ENCODE peak calls at places on chromosomes 6 and 20, in five cellular contexts. U is EH; W is T-helper 2 cell treated with Interferon-gamma antibody and Interleukin-4, amounts not matched to agents 5 μg/mL and 100 μg/mL, for 36 hours; Z is neural progenitor cell; F is CD4-positive, alpha-beta T cell. C is an unnamed sample.

GRCh38 chr6:149929422-149929821 is 6.5 kb upstream of the RAET1G start:
- DNase-seq in U (no peak), W (no peak), Z (peak; percentile 66), F (no peak), C (no peak)

GRCh38 chr6:53134601-53135235 is 13.9 kb downstream of the GCM1 start:
- DNase-seq in U (no peak), W (no peak), Z (no peak), F (no peak), C (no peak)

GRCh38 chr6:19771753-19772336 is 65.3 kb upstream of the ID4 start:
- DNase-seq in U (peak; percentile 61), W (no peak), Z (no peak), F (no peak), C (no peak)

GRCh38 chr6:149862901-149863595 is 1.1 kb downstream of the LRP11 start:
- DNase-seq in U (peak; percentile 91), W (peak; percentile 33), Z (peak; percentile 83), F (no peak), C (peak; percentile 91)

GRCh38 chr6:134340574-134340973 is 22.7 kb upstream of the SGK1 start:
- DNase-seq in U (no peak), W (no peak), Z (no peak), F (no peak), C (no peak)

GRCh38 chr20:61683721-61684120 is 382.0 kb downstream of the TAF4 start:
- DNase-seq in U (no peak), W (no peak), Z (no peak), F (no peak), C (no peak)

GRCh38 chr6:151087861-151088598 is 151.7 kb upstream of the AKAP12 start:
- DNase-seq in U (peak; percentile 81), W (no peak), Z (no peak), F (no peak), C (peak; percentile 61)

GRCh38 chr6:107668826-107669474 is 155.2 kb downstream of the SCML4 start:
- DNase-seq in U (no peak), W (peak; percentile 56), Z (no peak), F (no peak), C (peak; percentile 69)

GRCh38 chr20:12241065-12241464 is 323.4 kb downstream of the BTBD3 start:
- DNase-seq in U (no peak), W (no peak), Z (no peak), F (no peak), C (peak; percentile 5)

GRCh38 chr6:144314003-144314485 is 28.9 kb downstream of the UTRN start:
- DNase-seq in U (peak; percentile 62), W (no peak), Z (no peak), F (no peak), C (peak; percentile 58)

GRCh38 chr6:39409889-39410288 is 87.4 kb upstream of the KCNK16 start:
- DNase-seq in U (no peak), W (no peak), Z (no peak), F (no peak), C (no peak)

GRCh38 chr6:10384719-10385511 is 30.0 kb downstream of the TFAP2A start:
- DNase-seq in U (no peak), W (no peak), Z (peak; percentile 69), F (no peak), C (peak; percentile 46)

GRCh38 chr20:13546497-13547131 is 92.1 kb downstream of the TASP1 start:
- DNase-seq in U (peak; percentile 73), W (peak; percentile 60), Z (peak; percentile 86), F (peak; percentile 67), C (peak; percentile 88)

GRCh38 chr6:2760882-2761842 is 4.0 kb upstream of the WRNIP1 start:
- DNase-seq in U (no peak), W (no peak), Z (no peak), F (no peak), C (no peak)

GRCh38 chr20:51497542-51498467 is 44.7 kb downstream of the NFATC2 start:
- DNase-seq in U (no peak), W (peak; percentile 66), Z (no peak), F (no peak), C (peak; percentile 20)

GRCh38 chr20:53706511-53707031 is 112.9 kb upstream of the ZNF217 start:
- DNase-seq in U (peak; percentile 61), W (peak; percentile 36), Z (peak; percentile 38), F (no peak), C (peak; percentile 76)

GRCh38 chr6:30480536-30481156 is 8.7 kb upstream of the HLA-E start:
- DNase-seq in U (peak; percentile 15), W (peak; percentile 71), Z (no peak), F (peak; percentile 55), C (no peak)

GRCh38 chr20:18567739-18568091 is 483 bp downstream of the SMIM26 start:
- DNase-seq in U (no peak), W (no peak), Z (no peak), F (no peak), C (no peak)

GRCh38 chr6:35602133-35602946 is 86.4 kb downstream of the FKBP5 start:
- DNase-seq in U (peak; percentile 51), W (no peak), Z (no peak), F (no peak), C (no peak)

GRCh38 chr20:52103469-52103910 is 88.1 kb downstream of the ZFP64 start:
- DNase-seq in U (peak; percentile 28), W (no peak), Z (peak; percentile 46), F (no peak), C (peak; percentile 51)

GRCh38 chr6:4829089-4829488 is 52.9 kb downstream of the CDYL start:
- DNase-seq in U (no peak), W (no peak), Z (no peak), F (no peak), C (no peak)

GRCh38 chr20:63917811-63918210 is 22.9 kb downstream of the DNAJC5 start:
- DNase-seq in U (no peak), W (no peak), Z (no peak), F (no peak), C (no peak)

GRCh38 chr20:58454460-58454859 is 60.7 kb downstream of the APCDD1L start:
- DNase-seq in U (no peak), W (no peak), Z (no peak), F (no peak), C (no peak)

GRCh38 chr20:16699287-16699686 is 30.5 kb upstream of the SNRPB2 start:
- DNase-seq in U (no peak), W (no peak), Z (peak; percentile 36), F (no peak), C (peak; percentile 55)

GRCh38 chr6:159679091-159680077 is 13.7 kb downstream of the SOD2 start:
- DNase-seq in U (peak; percentile 69), W (peak; percentile 46), Z (no peak), F (no peak), C (no peak)

GRCh38 chr6:33609444-33610034 is 11.6 kb upstream of the ITPR3 start:
- DNase-seq in U (peak; percentile 87), W (no peak), Z (no peak), F (no peak), C (peak; percentile 23)

GRCh38 chr6:70415247-70415646 is 1.9 kb downstream of the FAM135A start:
- DNase-seq in U (no peak), W (no peak), Z (no peak), F (no peak), C (no peak)

GRCh38 chr6:155315516-155315871 is 1.2 kb upstream of the TFB1M start:
- DNase-seq in U (no peak), W (no peak), Z (no peak), F (no peak), C (no peak)

GRCh38 chr6:47103931-47104330 is 61.8 kb upstream of the ADGRF1 start:
- DNase-seq in U (no peak), W (no peak), Z (no peak), F (no peak), C (no peak)

GRCh38 chr6:117549606-117550005 is 52.7 kb downstream of the GOPC start:
- DNase-seq in U (no peak), W (no peak), Z (no peak), F (no peak), C (no peak)

GRCh38 chr20:44549123-44549522 is 27.3 kb upstream of the SERINC3 start:
- DNase-seq in U (no peak), W (no peak), Z (no peak), F (no peak), C (no peak)

GRCh38 chr20:44460795-44461141 is 14.9 kb upstream of the TTPAL start:
- DNase-seq in U (peak; percentile 44), W (no peak), Z (peak; percentile 46), F (no peak), C (peak; percentile 39)

GRCh38 chr6:151482290-151482689 is 11.5 kb upstream of the CCDC170 start:
- DNase-seq in U (peak; percentile 59), W (no peak), Z (no peak), F (no peak), C (peak; percentile 56)

GRCh38 chr6:40582892-40583291 is 4.3 kb downstream of the LRFN2 start:
- DNase-seq in U (no peak), W (no peak), Z (no peak), F (no peak), C (no peak)